ENCODE peak calls at places on chromosomes 5 and 9, in six cellular contexts. K is M059J; C is stimulated activated CD4-positive, alpha-beta T cell treated with anti-CD3 and anti-CD28 coated beads, Interleukin-4, amount 100 ng/mL, for 24 hours; S is activated CD4-positive, alpha-beta T cell treated with anti-CD3 and anti-CD28 coated beads for 36 hours; A is left lung; O is H54. N is an unnamed sample.

GRCh38 chr5:138706655-138707480 is 46.4 kb upstream of the CTNNA1 start:
- DNase-seq in K (peak), C (no peak), S (no peak), A (no peak), O (peak), N (no peak)

GRCh38 chr9:4344946-4345345 is 45.1 kb upstream of the GLIS3 start:
- DNase-seq in K (no peak), C (peak), S (peak), A (no peak), O (no peak), N (peak)

GRCh38 chr5:139638090-139638735 is 9.9 kb upstream of the CXXC5 start:
- DNase-seq in K (peak), C (no peak), S (no peak), A (peak), O (peak), N (no peak)

GRCh38 chr5:9313751-9314150 is 232.1 kb downstream of the SEMA5A start:
- DNase-seq in K (no peak), C (no peak), S (no peak), A (no peak), O (no peak), N (no peak)

GRCh38 chr5:315488-316209 is 5.9 kb upstream of the AHRR start:
- DNase-seq in K (no peak), C (no peak), S (no peak), A (no peak), O (no peak), N (no peak)

GRCh38 chr5:56543431-56544385 is 271.6 kb upstream of the MAP3K1 start:
- DNase-seq in K (peak), C (no peak), S (no peak), A (no peak), O (no peak), N (no peak)

GRCh38 chr9:91778031-91778430 is 172.0 kb downstream of the ROR2 start:
- DNase-seq in K (no peak), C (no peak), S (no peak), A (no peak), O (no peak), N (no peak)

GRCh38 chr9:83521017-83521810 is 17.0 kb downstream of the FRMD3 start:
- DNase-seq in K (peak), C (no peak), S (no peak), A (no peak), O (no peak), N (no peak)

GRCh38 chr5:103102234-103102633 is 17.7 kb downstream of the GIN1 start:
- DNase-seq in K (no peak), C (no peak), S (no peak), A (no peak), O (no peak), N (no peak)

GRCh38 chr5:147554285-147554817 is 44.5 kb upstream of the DPYSL3 start:
- DNase-seq in K (peak), C (no peak), S (no peak), A (no peak), O (no peak), N (no peak)

GRCh38 chr9:99037768-99038167 is 67.1 kb upstream of the TGFBR1 start:
- DNase-seq in K (no peak), C (no peak), S (no peak), A (no peak), O (no peak), N (no peak)

GRCh38 chr9:34134521-34134920 is 8.0 kb upstream of the DCAF12 start:
- DNase-seq in K (no peak), C (no peak), S (no peak), A (no peak), O (no peak), N (no peak)

GRCh38 chr9:18707078-18707477 is 233.1 kb downstream of the ADAMTSL1 start:
- DNase-seq in K (no peak), C (no peak), S (no peak), A (no peak), O (no peak), N (no peak)